ENCODE peak calls at places on chromosomes 2 and 18, in four cellular contexts. U is heart left ventricle, F is ovary, A is A549. P is an unnamed sample.

GRCh38 chr18:51569153-51569552 is 371.7 kb upstream of the MEX3C start:
- DNase-seq in A (no peak), F (no peak), U (no peak), P (no peak)

GRCh38 chr18:11320981-11321380 is 171.6 kb upstream of the PIEZO2 start:
- DNase-seq in F (no peak), U (no peak), A (no peak), P (no peak)

GRCh38 chr18:8949206-8949605 is 153.3 kb upstream of the NDUFV2 start:
- DNase-seq in F (no peak), U (no peak), A (no peak), P (no peak)

GRCh38 chr2:126730655-126731054 is 74.7 kb downstream of the GYPC start:
- DNase-seq in A (no peak), U (no peak), F (no peak), P (no peak)

GRCh38 chr2:223487447-223487846 is 114.7 kb downstream of the SCG2 start:
- DNase-seq in F (no peak), U (no peak), A (no peak), P (no peak)

GRCh38 chr2:46268196-46268595 is 29.0 kb upstream of the EPAS1 start:
- DNase-seq in F (no peak), U (no peak), A (no peak), P (no peak)

GRCh38 chr18:6949800-6950586 is 167.6 kb downstream of the LAMA1 start:
- DNase-seq in F (no peak), U (no peak), A (no peak), P (no peak)

GRCh38 chr2:141692829-141693228 is 438.0 kb downstream of the LRP1B start:
- DNase-seq in U (no peak), A (no peak), F (no peak), P (no peak)

GRCh38 chr2:240140920-240141319 is 462 bp upstream of the OTOS start:
- DNase-seq in A (no peak), F (no peak), U (no peak), P (no peak)

GRCh38 chr18:35497006-35497333 is 790 bp downstream of the INO80C start:
- DNase-seq in U (no peak), F (no peak), A (no peak), P (no peak)

DNA sequence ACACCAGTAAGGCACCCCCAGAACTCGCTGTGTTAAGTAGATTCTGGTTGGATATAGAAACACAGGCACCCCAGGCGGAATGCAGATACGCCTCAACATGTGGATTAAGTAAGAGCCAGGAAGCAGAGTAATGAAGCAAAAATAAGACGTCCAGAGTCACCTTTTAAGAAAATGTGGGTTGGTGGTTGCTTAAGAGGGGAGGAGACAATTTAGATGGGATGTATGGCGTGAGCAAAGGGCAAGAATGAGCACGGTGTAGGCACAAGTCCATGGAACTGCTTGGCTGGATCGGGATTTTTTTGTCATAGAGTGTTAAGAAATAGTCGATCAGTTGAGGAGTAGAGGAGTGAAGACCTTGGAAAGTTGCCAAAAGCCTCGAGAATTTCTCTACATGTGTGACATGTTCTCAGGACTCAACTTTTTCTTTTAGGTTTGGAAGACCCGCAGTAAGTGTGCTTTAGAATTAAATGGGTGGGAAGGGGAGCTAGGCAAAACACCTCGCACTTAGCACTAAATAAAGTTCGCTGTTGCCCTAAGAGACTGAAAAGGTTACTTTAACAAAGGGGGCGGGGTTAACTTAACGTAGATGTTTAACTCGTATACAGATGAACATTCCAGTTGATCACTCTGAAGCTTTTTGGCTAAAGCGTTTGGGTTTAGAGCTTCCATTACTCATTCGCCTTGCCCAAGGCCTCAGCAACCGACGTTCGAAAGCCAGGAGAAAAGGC is 731 bp upstream of the SLC39A10 start:
- DNase-seq in U (no peak), A (no peak), F (peak; percentile 8), P (no peak)
- TF ChIP-seq POLR2A in U (no peak), A (peak; percentile 40), F (no peak), P (no peak)

DNA sequence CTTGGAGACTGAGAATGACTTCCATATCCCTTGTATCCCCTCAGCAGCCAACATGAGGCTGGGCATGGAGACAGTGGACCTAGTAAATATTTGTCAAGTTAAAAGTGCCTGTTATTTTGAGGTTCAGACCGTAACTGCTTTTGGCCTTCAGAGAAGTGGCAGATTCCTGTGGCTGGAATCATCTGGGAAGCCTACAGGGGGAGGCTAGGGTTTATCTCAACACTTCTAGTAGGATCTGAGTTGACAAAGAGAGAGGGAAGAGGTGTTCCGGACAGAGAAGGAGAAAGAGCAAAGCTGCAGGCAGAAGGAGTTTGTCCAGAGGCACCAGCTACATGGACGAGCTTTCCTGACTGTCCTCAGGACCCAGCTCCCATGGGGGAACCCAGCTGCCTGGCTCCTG is 27.0 kb downstream of the SLC14A2 start:
- DNase-seq in F (no peak), U (no peak), A (no peak), P (no peak)
- H3K4me3 ChIP-seq in F (no peak overlapping the region), U (no peak overlapping the region), A (no peak overlapping the region), P (no peak overlapping the region)

GRCh38 chr2:99156901-99157300 is 2.1 kb downstream of the LIPT1 start:
- DNase-seq in F (no peak), A (no peak), U (no peak), P (no peak)

GRCh38 chr2:99154643-99155536 is at the start of the genes LIPT1 and TSGA10:
- DNase-seq in U (peak; percentile 95), F (peak; percentile 94), A (peak; percentile 88), P (peak; percentile 96)

GRCh38 chr2:99153921-99154604 is 679 bp downstream of the TSGA10 start:
- DNase-seq in U (peak; percentile 33), F (no peak), A (no peak), P (peak; percentile 24)

GRCh38 chr2:99150691-99151090 is 4.1 kb downstream of the TSGA10 start:
- DNase-seq in U (no peak), F (no peak), A (no peak), P (no peak)

DNA sequence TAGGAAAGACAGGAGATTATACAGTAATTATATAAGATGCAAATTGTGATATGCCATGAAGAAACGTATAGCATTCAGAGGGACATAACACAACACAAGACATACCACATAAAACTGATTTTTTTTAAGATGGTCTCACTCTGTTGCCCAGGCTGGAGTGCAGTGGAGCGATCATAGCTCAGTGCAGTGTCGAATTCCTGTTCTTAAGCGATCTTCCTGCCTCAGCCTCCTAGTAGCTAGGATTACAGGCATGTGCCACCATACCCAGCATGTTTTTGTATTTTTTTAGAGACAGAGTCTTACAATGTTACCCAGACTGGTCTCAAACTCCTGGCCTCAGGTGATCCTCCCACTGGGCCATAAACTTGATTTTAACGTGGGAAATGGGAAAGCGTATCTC is 2.6 kb downstream of the TSGA10 start:
- DNase-seq in A (no peak), U (no peak), F (no peak), P (no peak)
- TF ChIP-seq POLR2A in A (no peak), U (no peak), F (no peak), P (no peak)

DNA sequence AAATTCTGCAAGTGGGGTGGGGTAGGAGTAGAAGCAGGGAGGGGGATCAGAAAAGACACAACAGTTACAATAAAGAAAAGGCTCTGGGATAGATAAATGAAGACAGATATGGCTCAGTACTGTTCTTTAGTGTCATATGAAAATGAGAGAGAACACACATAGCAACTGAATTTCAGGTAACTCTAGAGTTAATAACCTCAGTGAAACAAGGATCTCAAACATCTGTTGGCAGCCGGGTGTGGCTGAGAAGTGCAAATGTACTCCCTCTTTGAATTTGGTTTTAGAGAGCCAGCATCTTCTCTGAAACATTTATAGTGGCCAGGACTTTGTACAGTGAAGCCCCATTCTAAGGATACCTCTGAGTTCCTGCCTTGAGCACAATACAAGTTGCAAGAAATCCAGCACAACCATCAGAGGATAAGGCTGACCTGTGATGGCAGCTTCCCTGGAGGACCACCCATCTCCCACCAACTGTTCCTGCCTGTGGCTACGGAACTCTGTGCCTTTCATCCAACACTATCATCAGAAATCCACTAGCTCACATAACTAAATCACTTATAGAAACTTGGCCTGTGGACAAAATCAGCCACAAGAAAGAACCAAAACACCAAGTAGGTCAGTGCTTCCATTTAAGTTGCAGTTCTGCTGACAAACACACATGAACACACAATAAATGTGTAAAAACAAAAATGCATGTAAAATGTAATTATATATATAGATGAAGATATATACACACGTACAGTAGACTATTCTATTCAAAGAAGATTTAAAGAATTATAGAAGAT is 37.3 kb upstream of the PEX13 start:
- DNase-seq in A (no peak), F (no peak), U (no peak), P (no peak)
- H3K4me3 ChIP-seq in A (no peak overlapping the region), F (no peak overlapping the region), U (no peak overlapping the region), P (no peak overlapping the region)

DNA sequence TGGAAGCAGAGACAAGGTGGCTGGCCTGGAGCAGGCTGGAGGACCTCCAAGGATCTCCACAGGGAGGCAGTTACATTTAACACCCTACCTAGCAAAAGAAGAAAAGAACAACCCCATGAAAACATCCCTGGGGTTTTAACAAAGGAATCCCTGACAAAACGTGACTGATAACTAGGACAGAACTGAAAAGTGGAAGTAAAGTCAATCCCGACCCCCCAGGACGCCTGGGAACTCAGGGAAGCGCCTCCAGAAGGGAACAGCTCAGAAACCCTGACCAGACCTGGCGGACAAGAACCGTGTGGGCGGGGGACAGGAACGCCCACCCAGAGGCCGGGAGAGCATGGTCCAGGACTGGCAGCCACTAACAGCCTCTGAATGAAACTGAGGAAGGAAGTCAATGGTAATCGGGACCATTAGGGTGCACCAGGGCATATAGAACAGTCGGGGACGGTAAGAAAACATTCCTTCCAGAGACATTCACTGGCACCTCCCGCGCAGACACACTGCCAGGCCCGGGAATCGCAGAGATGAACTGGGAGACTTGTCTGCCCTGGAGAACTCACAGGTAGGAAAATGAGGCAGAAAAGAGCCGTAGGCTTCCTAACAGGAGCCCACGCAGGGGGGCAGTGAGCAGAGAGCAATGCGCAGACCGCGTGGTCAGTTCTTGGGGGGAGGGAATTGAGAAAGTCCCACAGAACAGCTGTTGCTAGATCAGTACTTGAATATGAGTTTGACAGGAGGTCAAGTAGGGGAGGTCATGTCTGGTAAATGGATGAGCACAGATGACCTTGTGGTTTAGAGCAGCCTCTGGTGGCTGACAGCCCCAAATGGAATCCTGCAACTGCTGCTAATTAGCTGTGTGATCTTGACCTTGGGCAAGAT is 1.3 kb upstream of the TBC1D8 start:
- DNase-seq in U (peak; percentile 66), F (peak; percentile 33), A (peak; percentile 57), P (peak; percentile 74)
- TF ChIP-seq POLR2A in U (no peak), F (no peak), A (no peak), P (no peak)

DNA sequence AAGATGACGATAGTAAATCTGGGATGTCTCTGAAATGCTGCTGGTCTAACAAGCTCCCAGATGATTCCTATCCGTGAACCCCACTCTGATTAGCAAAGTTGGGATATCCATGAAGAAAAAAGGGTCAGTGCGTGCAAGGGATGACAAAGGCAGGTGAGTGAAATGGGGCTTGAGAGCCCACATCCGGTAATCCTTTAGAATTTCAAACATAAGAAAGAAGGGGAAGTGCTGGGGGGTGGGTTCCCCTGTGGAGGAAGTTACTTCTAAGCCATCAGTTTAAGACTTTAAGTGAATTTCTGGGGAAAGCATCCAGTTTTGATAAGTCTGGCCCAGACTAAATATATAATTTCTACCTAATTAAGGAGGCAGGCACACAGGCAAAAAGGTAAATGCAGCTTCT is 209.5 kb downstream of the DPP10 start:
- DNase-seq in F (no peak), U (no peak), A (no peak), P (no peak)
- H3K4me3 ChIP-seq in F (no peak overlapping the region), U (no peak overlapping the region), A (no peak overlapping the region), P (no peak overlapping the region)